ENCODE peak calls at places on chromosomes 3 and 15, in four cellular contexts. P is fibroblast of mammary gland, S is AG10803, O is suprapubic skin. Z is an unnamed sample.

GRCh38 chr3:11578169-11578568 is 65.5 kb downstream of the VGLL4 start:
- DNase-seq in O (no peak), P (no peak), S (no peak), Z (no peak)

GRCh38 chr3:50630916-50631315 is 14.0 kb downstream of the MAPKAPK3 start:
- DNase-seq in O (no peak), S (no peak), P (no peak), Z (no peak)

GRCh38 chr15:52441846-52442245 is 86.8 kb downstream of the MYO5A start:
- DNase-seq in S (peak; percentile 73), O (no peak), P (no peak), Z (no peak)

GRCh38 chr3:183822631-183823030 is 2.7 kb downstream of the MAP6D1 start:
- DNase-seq in S (no peak), P (no peak), O (no peak), Z (no peak)

GRCh38 chr15:43390723-43391122 is 19.8 kb downstream of the TUBGCP4 start:
- DNase-seq in P (peak; percentile 69), O (no peak), S (peak; percentile 21), Z (no peak)

GRCh38 chr3:23882487-23882918 is 34.3 kb downstream of the NKIRAS1 start:
- DNase-seq in S (no peak), O (no peak), P (no peak), Z (no peak)

GRCh38 chr15:90571063-90571541 is 41.4 kb downstream of the CRTC3 start:
- DNase-seq in S (peak; percentile 55), O (peak; percentile 82), P (peak; percentile 27), Z (no peak)

GRCh38 chr3:114319453-114319852 is 25.6 kb downstream of the TIGIT start:
- DNase-seq in O (no peak), P (peak; percentile 73), S (peak; percentile 56), Z (no peak)

GRCh38 chr15:64842986-64843561 is 1.4 kb downstream of the PLEKHO2 start:
- DNase-seq in S (peak; percentile 61), O (peak; percentile 82), P (peak; percentile 74), Z (peak; percentile 84)

GRCh38 chr3:148641712-148642111 is 56.0 kb upstream of the AGTR1 start:
- DNase-seq in O (no peak), S (no peak), P (no peak), Z (no peak)

GRCh38 chr15:76330281-76330680 is 6.3 kb upstream of the ISL2 start:
- DNase-seq in P (peak; percentile 67), S (peak; percentile 64), O (no peak), Z (no peak)

GRCh38 chr3:63354160-63354559 is 76.1 kb downstream of the SYNPR start:
- DNase-seq in S (no peak), P (peak; percentile 37), O (no peak), Z (no peak)

GRCh38 chr15:58279106-58279505 is 140.9 kb downstream of the AQP9 start:
- DNase-seq in S (no peak), P (no peak), O (no peak), Z (no peak)

GRCh38 chr15:70234256-70234965 is 136.7 kb upstream of the TLE3 start:
- DNase-seq in P (peak; percentile 71), O (peak; percentile 51), S (peak; percentile 96), Z (no peak)

GRCh38 chr15:84840741-84841429 is 23.7 kb downstream of the ALPK3 start:
- DNase-seq in P (peak; percentile 42), O (peak; percentile 64), S (peak; percentile 80), Z (peak; percentile 92)

GRCh38 chr3:181710581-181711255 is 1.0 kb upstream of the SOX2 start:
- DNase-seq in P (peak; percentile 21), S (no peak), O (no peak), Z (no peak)

GRCh38 chr3:27573780-27574437 is 89.7 kb upstream of the SLC4A7 start:
- DNase-seq in S (no peak), O (no peak), P (peak; percentile 31), Z (no peak)

GRCh38 chr3:52446631-52447511 is 2.0 kb upstream of the SEMA3G start:
- DNase-seq in S (peak; percentile 34), P (peak; percentile 53), O (peak; percentile 78), Z (no peak)

GRCh38 chr3:152452318-152452717 is 183.6 kb downstream of the MBNL1 start:
- DNase-seq in S (no peak), O (no peak), P (no peak), Z (no peak)

GRCh38 chr3:150349314-150350097 is 58.6 kb upstream of the TSC22D2 start:
- DNase-seq in O (no peak), P (no peak), S (peak; percentile 81), Z (peak; percentile 79)

GRCh38 chr15:39466428-39466827 is 114.5 kb upstream of the THBS1 start:
- DNase-seq in S (peak; percentile 89), O (peak; percentile 72), P (peak; percentile 79), Z (no peak)

GRCh38 chr15:29656636-29657475 is 165.4 kb downstream of the TJP1 start:
- DNase-seq in P (no peak), S (no peak), O (no peak), Z (no peak)

GRCh38 chr15:87944051-87944450 is 312.5 kb downstream of the NTRK3 start:
- DNase-seq in S (peak; percentile 70), P (peak; percentile 2), O (no peak), Z (no peak)

GRCh38 chr3:187870360-187871203 is 125.3 kb upstream of the BCL6 start:
- DNase-seq in O (no peak), S (no peak), P (no peak), Z (no peak)

GRCh38 chr3:40255532-40255931 is 54.0 kb upstream of the EIF1B start:
- DNase-seq in S (no peak), O (no peak), P (no peak), Z (no peak)

GRCh38 chr3:13502791-13503060 is 22.6 kb downstream of the HDAC11 start:
- DNase-seq in P (no peak), S (no peak), O (peak; percentile 48), Z (no peak)

GRCh38 chr3:13506239-13506638 is 26.1 kb downstream of the HDAC11 start:
- DNase-seq in O (no peak), S (no peak), P (no peak), Z (no peak)

GRCh38 chr3:13505147-13506130 is 25.3 kb downstream of the HDAC11 start:
- DNase-seq in O (no peak), S (no peak), P (no peak), Z (no peak)

GRCh38 chr3:13501958-13502790 is 22.1 kb downstream of the HDAC11 start:
- DNase-seq in P (no peak), O (peak; percentile 49), S (no peak), Z (no peak)

GRCh38 chr3:13504161-13504831 is 24.2 kb downstream of the HDAC11 start:
- DNase-seq in S (no peak), O (no peak), P (no peak), Z (no peak)
- H3K4me3 ChIP-seq in S (no peak overlapping the region), O (no peak overlapping the region), P (no peak overlapping the region), Z (no peak overlapping the region)

GRCh38 chr15:50146661-50147060 is 27.6 kb upstream of the ATP8B4 start:
- DNase-seq in S (no peak), P (no peak), O (no peak), Z (no peak)
- H3K4me3 ChIP-seq in S (no peak overlapping the region), P (no peak overlapping the region), O (no peak overlapping the region), Z (no peak overlapping the region)

DNA sequence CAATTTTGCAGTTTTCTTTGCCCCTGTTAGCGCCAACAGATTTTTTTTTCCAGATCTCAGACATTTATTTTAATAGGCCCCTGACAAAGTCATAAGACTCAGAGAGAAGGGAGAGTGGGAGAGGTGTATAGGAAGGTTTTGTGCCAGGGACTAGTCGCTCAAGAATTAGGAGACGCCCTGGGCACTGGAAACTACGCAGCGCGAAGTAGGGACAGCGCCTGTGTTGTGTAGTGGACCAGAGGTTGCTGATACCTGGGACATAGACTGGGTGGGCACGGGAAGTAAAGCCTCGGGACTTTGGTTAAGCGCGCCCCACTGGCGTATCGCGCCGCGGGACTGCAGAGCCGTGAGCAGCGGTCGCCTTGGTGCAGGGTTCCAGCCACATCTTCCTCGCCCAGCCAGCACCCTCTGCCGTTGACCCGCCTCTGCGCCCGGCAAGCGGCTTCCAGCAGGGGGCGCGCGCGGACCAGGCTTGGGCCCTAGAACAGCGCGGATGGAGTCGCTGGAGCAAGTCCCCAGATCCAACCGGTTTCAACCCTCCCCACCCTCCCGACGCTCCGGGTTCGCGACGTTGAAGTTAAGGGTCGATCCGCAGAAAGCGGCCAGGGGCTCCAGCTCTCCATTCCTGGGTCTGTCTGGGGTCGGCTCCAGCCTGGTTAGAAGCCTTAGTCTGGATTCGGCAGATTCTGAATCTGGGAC is 3.0 kb upstream of the ISLR2 start:
- DNase-seq in O (peak; percentile 89), S (peak; percentile 82), P (peak; percentile 76), Z (peak; percentile 93)
- H3K4me3 ChIP-seq in O (peak overlapping the region; percentile 31), S (peak overlapping the region; percentile 61), P (peak overlapping the region; percentile 13), Z (peak overlapping the region; percentile 68)

DNA sequence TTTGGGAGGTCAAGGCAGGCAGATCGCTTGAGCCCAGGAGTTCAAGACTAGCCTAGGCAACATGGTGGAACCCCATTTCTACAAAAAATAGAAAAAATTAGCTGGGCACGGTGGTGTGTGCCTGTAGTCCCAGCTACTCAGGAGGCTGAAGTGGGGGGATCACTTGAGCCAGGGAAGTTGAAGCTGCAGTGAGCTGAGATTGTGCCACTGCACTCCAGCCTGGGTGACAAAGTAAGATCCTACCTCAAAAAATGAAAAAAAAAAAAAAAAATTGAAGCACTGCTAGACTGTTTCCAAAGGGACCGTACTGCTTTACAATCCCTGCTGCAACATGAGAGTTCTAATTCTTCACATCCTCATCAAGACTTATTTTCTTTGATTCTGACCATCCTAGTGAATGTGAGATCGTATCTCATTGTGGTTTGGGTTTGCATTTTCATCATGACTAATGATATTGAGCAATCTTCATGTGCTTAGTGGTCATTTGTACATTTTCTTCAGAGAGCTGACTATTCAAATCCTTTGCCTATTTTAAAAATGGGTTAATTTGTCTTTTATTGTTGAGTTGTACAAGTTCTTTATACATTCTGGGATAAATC is 10.8 kb downstream of the CMTM8 start:
- DNase-seq in P (peak; percentile 96), S (peak; percentile 77), O (no peak), Z (no peak)
- H3K4me3 ChIP-seq in P (no peak overlapping the region), S (no peak overlapping the region), O (no peak overlapping the region), Z (no peak overlapping the region)